ENCODE peak calls at places on chromosomes 12 and 14, in ten cellular contexts. H is transverse colon, O is ascending aorta, Y is PC-3, Z is mucosa of descending colon, N is BE2C, U is fibroblast of the aortic adventitia, Q is A549, S is cardiac muscle cell, M is left ventricle myocardium inferior. X is an unnamed sample.

GRCh38 chr14:66698503-66698902 is 190.6 kb downstream of the GPHN start:
- DNase-seq in H (no peak), O (no peak), Y (no peak), Z (no peak), N (no peak), U (no peak), Q (no peak), S (no peak), M (no peak), X (no peak)

GRCh38 chr12:51318846-51319570 is 5.0 kb downstream of the BIN2 start:
- DNase-seq in H (peak; percentile 46), O (no peak), Y (peak; percentile 19), Z (no peak), N (no peak), U (no peak), Q (no peak), S (peak; percentile 7), M (no peak), X (no peak)

GRCh38 chr12:89756638-89757321 is 48.1 kb upstream of the ATP2B1 start:
- DNase-seq in H (no peak), O (no peak), Y (peak; percentile 98), Z (no peak), N (no peak), U (peak; percentile 99), Q (peak; percentile 76), S (peak; percentile 99), M (no peak), X (no peak)

GRCh38 chr12:43832506-43833168 is 3.2 kb upstream of the TMEM117 start:
- DNase-seq in H (no peak), O (no peak), Y (no peak), Z (no peak), N (no peak), U (no peak), Q (no peak), S (no peak), M (no peak), X (no peak)

GRCh38 chr12:47812797-47813490 is 6.8 kb downstream of the HDAC7 start:
- DNase-seq in H (peak; percentile 89), O (peak; percentile 86), Y (peak; percentile 72), Z (peak; percentile 88), N (peak; percentile 70), U (peak; percentile 90), Q (peak; percentile 85), S (peak; percentile 91), M (peak; percentile 91), X (peak; percentile 69)

GRCh38 chr14:99774526-99775307 is 18.5 kb upstream of the EML1 start:
- DNase-seq in H (peak; percentile 59), O (no peak), Y (peak; percentile 15), Z (no peak), N (peak; percentile 63), U (peak; percentile 46), Q (no peak), S (peak; percentile 55), M (peak; percentile 56), X (no peak)

GRCh38 chr12:32098112-32098511 is 8.5 kb upstream of the BICD1 start:
- DNase-seq in H (no peak), O (no peak), Y (no peak), Z (no peak), N (no peak), U (peak; percentile 39), Q (no peak), S (no peak), M (no peak), X (no peak)

GRCh38 chr14:78405071-78405856 is 235.1 kb downstream of the NRXN3 start:
- DNase-seq in H (no peak), O (no peak), Y (no peak), Z (no peak), N (peak; percentile 66), U (no peak), Q (no peak), S (no peak), M (no peak), X (no peak)

GRCh38 chr12:40253936-40254335 is 29.1 kb downstream of the LRRK2 start:
- DNase-seq in H (no peak), O (no peak), Y (no peak), Z (no peak), N (no peak), U (peak; percentile 85), Q (no peak), S (peak; percentile 1), M (no peak), X (no peak)

GRCh38 chr12:122880668-122881067 is 15.3 kb downstream of the VPS37B start:
- DNase-seq in H (no peak), O (no peak), Y (peak; percentile 54), Z (peak; percentile 28), N (no peak), U (peak; percentile 73), Q (peak; percentile 65), S (peak; percentile 73), M (no peak), X (no peak)
- TF ChIP-seq CTCF in H (peak; percentile 6), O (peak; percentile 44), Y (peak; percentile 75), Z (no peak), N (peak; percentile 75), U (peak; percentile 69), Q (peak; percentile 54), S (peak; percentile 69), M (peak; percentile 43), X (peak; percentile 44)

DNA sequence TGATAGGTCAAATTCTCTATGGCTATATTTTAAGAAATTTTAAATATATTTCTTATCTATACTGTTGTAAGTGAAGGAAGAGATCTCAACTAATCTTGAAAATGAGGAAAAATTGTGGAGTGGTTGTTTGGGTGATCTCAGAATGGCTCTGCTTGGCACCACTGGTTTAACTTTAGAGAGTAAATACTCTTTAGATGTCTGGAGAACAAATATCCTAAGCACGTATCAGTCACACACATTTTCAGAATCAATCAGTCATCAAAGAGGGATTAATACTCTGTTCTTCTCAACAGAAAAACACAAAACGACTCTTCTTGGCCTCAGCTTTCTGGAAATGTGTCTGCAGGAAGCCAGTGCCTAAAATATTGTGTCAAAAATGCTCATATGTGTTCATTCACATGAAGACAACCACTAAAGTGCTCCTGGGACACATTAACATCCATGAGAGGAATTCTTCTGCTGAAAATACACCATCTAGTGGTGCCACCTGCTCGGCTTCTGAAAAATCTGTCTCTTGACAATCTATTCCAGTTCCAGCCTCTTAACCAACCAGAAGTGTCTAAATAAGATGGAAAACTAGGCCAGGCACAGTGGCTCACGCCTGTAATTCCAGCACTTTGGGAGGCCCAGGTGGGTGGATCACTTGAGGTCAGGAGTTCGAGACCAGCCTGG is 81.1 kb upstream of the CCDC198 start:
- DNase-seq in H (no peak), O (no peak), Y (peak; percentile 49), Z (no peak), N (no peak), U (no peak), Q (no peak), S (no peak), M (no peak), X (no peak)
- TF ChIP-seq CTCF in H (no peak), O (no peak), Y (peak; percentile 67), Z (no peak), N (peak; percentile 6), U (no peak), Q (peak; percentile 35), S (no peak), M (no peak), X (peak; percentile 25)

GRCh38 chr12:25960926-25961325 is 2.4 kb downstream of the RASSF8 start:
- DNase-seq in H (no peak), O (no peak), Y (no peak), Z (no peak), N (no peak), U (peak; percentile 42), Q (no peak), S (no peak), M (no peak), X (no peak)

GRCh38 chr12:25958254-25959068 is at the start of gene RASSF8:
- DNase-seq in H (peak; percentile 62), O (no peak), Y (peak; percentile 90), Z (peak; percentile 76), N (peak; percentile 77), U (peak; percentile 69), Q (peak; percentile 53), S (peak; percentile 89), M (peak; percentile 77), X (peak; percentile 80)

GRCh38 chr12:25957898-25958253 is 606 bp upstream of the RASSF8 start:
- DNase-seq in H (no peak), O (no peak), Y (peak; percentile 88), Z (no peak), N (no peak), U (peak; percentile 89), Q (peak; percentile 27), S (peak; percentile 81), M (no peak), X (no peak)

GRCh38 chr12:25959069-25959961 is 833 bp downstream of the RASSF8 start:
- DNase-seq in H (peak; percentile 31), O (no peak), Y (peak; percentile 77), Z (peak; percentile 60), N (peak; percentile 36), U (peak; percentile 93), Q (peak; percentile 21), S (peak; percentile 88), M (peak; percentile 45), X (peak; percentile 51)

GRCh38 chr12:25960176-25960575 is 1.7 kb downstream of the RASSF8 start:
- DNase-seq in H (no peak), O (no peak), Y (peak; percentile 76), Z (no peak), N (peak; percentile 23), U (peak; percentile 64), Q (peak; percentile 12), S (peak; percentile 57), M (peak; percentile 29), X (no peak)
- TF ChIP-seq CTCF in H (no peak), O (no peak), Y (peak; percentile 52), Z (no peak), N (peak; percentile 42), U (peak; percentile 24), Q (no peak), S (peak; percentile 32), M (no peak), X (peak; percentile 8)

GRCh38 chr12:71704920-71705319 is 19.0 kb downstream of the TMEM19 start:
- DNase-seq in H (no peak), O (no peak), Y (peak; percentile 33), Z (no peak), N (no peak), U (no peak), Q (no peak), S (no peak), M (no peak), X (no peak)

DNA sequence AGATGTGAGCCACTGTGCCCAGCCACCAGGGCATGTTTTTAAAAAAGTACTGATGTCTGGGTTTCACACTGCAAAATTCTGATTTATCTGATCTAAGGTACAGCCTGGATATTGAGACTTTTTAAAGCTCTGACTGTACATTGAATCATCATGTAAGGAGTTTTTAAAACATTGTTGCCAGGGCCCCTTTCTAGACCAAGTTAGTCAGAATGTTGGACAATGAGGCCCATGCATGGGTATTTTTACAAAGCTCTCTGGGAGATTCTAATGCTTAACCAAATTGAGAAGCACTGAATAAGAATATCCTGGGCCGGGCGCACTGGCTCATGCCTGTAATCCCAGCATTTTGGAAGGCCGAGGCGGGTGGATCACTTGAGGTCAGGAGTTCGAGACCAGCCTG is 16.7 kb downstream of the TMEM19 start:
- DNase-seq in H (no peak), O (no peak), Y (peak; percentile 26), Z (no peak), N (no peak), U (peak; percentile 15), Q (no peak), S (no peak), M (no peak), X (no peak)
- TF ChIP-seq CTCF in H (no peak), O (no peak), Y (no peak), Z (no peak), N (no peak), U (no peak), Q (no peak), S (no peak), M (no peak), X (no peak)

GRCh38 chr12:106126441-106127288 is 12.1 kb downstream of the NUAK1 start:
- DNase-seq in H (no peak), O (no peak), Y (peak; percentile 98), Z (no peak), N (no peak), U (no peak), Q (peak; percentile 88), S (no peak), M (no peak), X (no peak)
- TF ChIP-seq CTCF in H (no peak), O (no peak), Y (no peak), Z (no peak), N (no peak), U (no peak), Q (no peak), S (no peak), M (no peak), X (no peak)

X was measured in progenitor cell of endocrine pancreas.